ENCODE peak calls at places on chromosomes 5 and 9, in seven cellular contexts. One of them, this sample, is unnamed.

GRCh38 chr5:41527201-41527779 is 16.9 kb upstream of the PLCXD3 start:
- DNase-seq in astrocyte: peak; percentile 100
- DNase-seq in nephron progenitor cell: no peak
- DNase-seq in foreskin fibroblast: peak; percentile 77
- DNase-seq in lower lobe of right lung: no peak
- DNase-seq in lower leg skin: no peak
- DNase-seq in retinal pigment epithelial cell: peak; percentile 92
- DNase-seq in this sample: no peak

GRCh38 chr5:135221187-135221473 is 177.9 kb downstream of the MACROH2A1 start:
- DNase-seq in astrocyte: no peak
- DNase-seq in nephron progenitor cell: no peak
- DNase-seq in foreskin fibroblast: no peak
- DNase-seq in lower lobe of right lung: no peak
- DNase-seq in lower leg skin: peak; percentile 16
- DNase-seq in retinal pigment epithelial cell: no peak
- DNase-seq in this sample: no peak

GRCh38 chr5:1804001-1804690 is 2.9 kb downstream of the NDUFS6 start:
- DNase-seq in astrocyte: no peak
- DNase-seq in nephron progenitor cell: no peak
- DNase-seq in foreskin fibroblast: no peak
- DNase-seq in lower lobe of right lung: no peak
- DNase-seq in lower leg skin: no peak
- DNase-seq in retinal pigment epithelial cell: no peak
- DNase-seq in this sample: no peak

GRCh38 chr9:108049026-108049591 is 559.5 kb upstream of the KLF4 start:
- DNase-seq in astrocyte: peak; percentile 96
- DNase-seq in nephron progenitor cell: no peak
- DNase-seq in foreskin fibroblast: peak; percentile 95
- DNase-seq in lower lobe of right lung: no peak
- DNase-seq in lower leg skin: no peak
- DNase-seq in retinal pigment epithelial cell: peak; percentile 81
- DNase-seq in this sample: no peak

GRCh38 chr9:113322671-113323070 is 17.4 kb downstream of the WDR31 start:
- DNase-seq in astrocyte: no peak
- DNase-seq in nephron progenitor cell: no peak
- DNase-seq in foreskin fibroblast: no peak
- DNase-seq in lower lobe of right lung: no peak
- DNase-seq in lower leg skin: no peak
- DNase-seq in retinal pigment epithelial cell: no peak
- DNase-seq in this sample: no peak

GRCh38 chr9:73093740-73094379 is 57.8 kb upstream of the ANXA1 start:
- DNase-seq in astrocyte: no peak
- DNase-seq in nephron progenitor cell: no peak
- DNase-seq in foreskin fibroblast: peak; percentile 40
- DNase-seq in lower lobe of right lung: no peak
- DNase-seq in lower leg skin: no peak
- DNase-seq in retinal pigment epithelial cell: no peak
- DNase-seq in this sample: no peak

GRCh38 chr5:123527190-123527589 is 15.2 kb downstream of the CSNK1G3 start:
- DNase-seq in astrocyte: no peak
- DNase-seq in nephron progenitor cell: no peak
- DNase-seq in foreskin fibroblast: no peak
- DNase-seq in lower lobe of right lung: no peak
- DNase-seq in lower leg skin: no peak
- DNase-seq in retinal pigment epithelial cell: no peak
- DNase-seq in this sample: no peak

GRCh38 chr5:170534177-170534576 is 30.4 kb downstream of the KCNIP1 start:
- DNase-seq in astrocyte: no peak
- DNase-seq in nephron progenitor cell: no peak
- DNase-seq in foreskin fibroblast: no peak
- DNase-seq in lower lobe of right lung: no peak
- DNase-seq in lower leg skin: no peak
- DNase-seq in retinal pigment epithelial cell: no peak
- DNase-seq in this sample: no peak

GRCh38 chr9:136544549-136545064 is 1.2 kb downstream of the NOTCH1 start:
- DNase-seq in astrocyte: no peak
- DNase-seq in nephron progenitor cell: peak; percentile 56
- DNase-seq in foreskin fibroblast: peak; percentile 59
- DNase-seq in lower lobe of right lung: peak; percentile 84
- DNase-seq in lower leg skin: no peak
- DNase-seq in retinal pigment epithelial cell: no peak
- DNase-seq in this sample: peak; percentile 39

GRCh38 chr5:141359790-141360426 is at the start of gene PCDHGB2:
- DNase-seq in astrocyte: peak; percentile 26
- DNase-seq in nephron progenitor cell: no peak
- DNase-seq in foreskin fibroblast: peak; percentile 71
- DNase-seq in lower lobe of right lung: no peak
- DNase-seq in lower leg skin: no peak
- DNase-seq in retinal pigment epithelial cell: no peak
- DNase-seq in this sample: no peak

GRCh38 chr5:172283862-172284274 is 304 bp upstream of the UBTD2 start:
- DNase-seq in astrocyte: peak; percentile 61
- DNase-seq in nephron progenitor cell: peak; percentile 92
- DNase-seq in foreskin fibroblast: peak; percentile 93
- DNase-seq in lower lobe of right lung: peak; percentile 87
- DNase-seq in lower leg skin: peak; percentile 54
- DNase-seq in retinal pigment epithelial cell: no peak
- DNase-seq in this sample: peak; percentile 85

GRCh38 chr5:11000517-11001353 is 239.7 kb upstream of the DAP start:
- DNase-seq in astrocyte: peak; percentile 18
- DNase-seq in nephron progenitor cell: no peak
- DNase-seq in foreskin fibroblast: no peak
- DNase-seq in lower lobe of right lung: no peak
- DNase-seq in lower leg skin: no peak
- DNase-seq in retinal pigment epithelial cell: no peak
- DNase-seq in this sample: no peak

GRCh38 chr9:109449036-109449798 is 48.9 kb downstream of the PTPN3 start:
- DNase-seq in astrocyte: no peak
- DNase-seq in nephron progenitor cell: no peak
- DNase-seq in foreskin fibroblast: no peak
- DNase-seq in lower lobe of right lung: no peak
- DNase-seq in lower leg skin: peak; percentile 65
- DNase-seq in retinal pigment epithelial cell: no peak
- DNase-seq in this sample: no peak

GRCh38 chr9:13181652-13182051 is 97.8 kb downstream of the MPDZ start:
- DNase-seq in astrocyte: peak; percentile 35
- DNase-seq in nephron progenitor cell: no peak
- DNase-seq in foreskin fibroblast: peak; percentile 10
- DNase-seq in lower lobe of right lung: no peak
- DNase-seq in lower leg skin: no peak
- DNase-seq in retinal pigment epithelial cell: peak; percentile 3
- DNase-seq in this sample: no peak

GRCh38 chr5:2207966-2208544 is 325.3 kb upstream of the IRX4 start:
- DNase-seq in astrocyte: no peak
- DNase-seq in nephron progenitor cell: peak; percentile 73
- DNase-seq in foreskin fibroblast: no peak
- DNase-seq in lower lobe of right lung: no peak
- DNase-seq in lower leg skin: no peak
- DNase-seq in retinal pigment epithelial cell: no peak
- DNase-seq in this sample: peak; percentile 44

GRCh38 chr5:15421798-15422456 is 78.1 kb upstream of the FBXL7 start:
- DNase-seq in astrocyte: peak; percentile 4
- DNase-seq in nephron progenitor cell: no peak
- DNase-seq in foreskin fibroblast: no peak
- DNase-seq in lower lobe of right lung: no peak
- DNase-seq in lower leg skin: no peak
- DNase-seq in retinal pigment epithelial cell: no peak
- DNase-seq in this sample: no peak

GRCh38 chr5:78989080-78989479 is 4.0 kb upstream of the ARSB start:
- DNase-seq in astrocyte: no peak
- DNase-seq in nephron progenitor cell: no peak
- DNase-seq in foreskin fibroblast: no peak
- DNase-seq in lower lobe of right lung: no peak
- DNase-seq in lower leg skin: no peak
- DNase-seq in retinal pigment epithelial cell: no peak
- DNase-seq in this sample: no peak

GRCh38 chr5:78985407-78986223 is 505 bp upstream of the ARSB start:
- DNase-seq in astrocyte: peak; percentile 73
- DNase-seq in nephron progenitor cell: peak; percentile 12
- DNase-seq in foreskin fibroblast: peak; percentile 74
- DNase-seq in lower lobe of right lung: peak; percentile 49
- DNase-seq in lower leg skin: no peak
- DNase-seq in retinal pigment epithelial cell: no peak
- DNase-seq in this sample: no peak

GRCh38 chr5:78984020-78984610 is 995 bp downstream of the ARSB start:
- DNase-seq in astrocyte: peak; percentile 46
- DNase-seq in nephron progenitor cell: no peak
- DNase-seq in foreskin fibroblast: no peak
- DNase-seq in lower lobe of right lung: no peak
- DNase-seq in lower leg skin: no peak
- DNase-seq in retinal pigment epithelial cell: no peak
- DNase-seq in this sample: no peak

GRCh38 chr5:78983601-78984000 is 1.5 kb downstream of the ARSB start:
- DNase-seq in astrocyte: no peak
- DNase-seq in nephron progenitor cell: no peak
- DNase-seq in foreskin fibroblast: no peak
- DNase-seq in lower lobe of right lung: no peak
- DNase-seq in lower leg skin: no peak
- DNase-seq in retinal pigment epithelial cell: no peak
- DNase-seq in this sample: no peak

DNA sequence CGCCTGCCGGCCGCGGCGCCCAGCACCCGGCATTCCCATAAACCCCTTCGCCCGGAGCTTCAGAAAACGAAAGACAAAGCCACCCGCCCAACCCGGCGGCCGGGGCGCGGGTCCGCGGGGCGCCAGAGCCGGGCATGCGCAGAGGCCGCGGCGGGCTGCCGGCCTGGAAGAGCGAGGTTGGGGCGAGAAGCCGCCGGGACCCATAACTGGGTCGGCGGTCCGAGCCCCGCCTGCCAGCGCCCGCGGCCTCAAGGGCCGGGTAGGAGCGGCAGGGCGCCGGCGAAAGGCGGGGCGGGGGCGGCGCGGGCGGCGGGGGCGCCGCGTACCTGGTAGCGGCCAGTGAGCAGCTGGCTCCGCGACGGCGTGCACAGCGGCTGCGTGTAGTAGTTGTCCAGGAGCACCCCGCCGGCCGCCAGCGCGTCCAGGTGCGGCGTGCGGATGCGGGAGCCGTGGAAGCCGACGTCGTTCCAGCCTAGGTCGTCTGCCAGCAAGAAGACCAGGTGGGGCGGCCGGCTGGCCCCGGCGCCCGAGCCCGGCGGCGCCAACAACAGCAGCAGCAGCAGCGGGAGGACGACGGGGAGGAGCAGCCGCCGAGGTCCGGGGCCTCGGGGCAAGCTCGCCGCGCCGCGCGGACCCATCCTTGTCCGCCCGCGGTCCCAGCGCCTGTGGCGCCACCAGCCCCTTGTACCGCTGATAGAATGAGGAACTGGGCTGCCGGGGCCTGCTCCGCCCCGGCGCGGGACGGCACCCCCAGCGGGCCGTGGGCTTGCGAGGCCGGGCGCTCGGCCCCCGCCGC is at the start of gene ARSB:
- DNase-seq in astrocyte: peak; percentile 65
- DNase-seq in nephron progenitor cell: peak; percentile 89
- DNase-seq in foreskin fibroblast: peak; percentile 91
- DNase-seq in lower lobe of right lung: peak; percentile 89
- DNase-seq in lower leg skin: peak; percentile 59
- DNase-seq in retinal pigment epithelial cell: no peak
- DNase-seq in this sample: peak; percentile 83
- TF ChIP-seq CTCF in astrocyte: no peak
- TF ChIP-seq CTCF in nephron progenitor cell: no peak
- TF ChIP-seq CTCF in foreskin fibroblast: peak; percentile 24
- TF ChIP-seq CTCF in lower lobe of right lung: peak; percentile 43
- TF ChIP-seq CTCF in lower leg skin: no peak
- TF ChIP-seq CTCF in retinal pigment epithelial cell: peak; percentile 38
- TF ChIP-seq CTCF in this sample: peak; percentile 43

GRCh38 chr5:66830636-66831035 is 234.4 kb downstream of the MAST4 start:
- DNase-seq in astrocyte: no peak
- DNase-seq in nephron progenitor cell: no peak
- DNase-seq in foreskin fibroblast: no peak
- DNase-seq in lower lobe of right lung: no peak
- DNase-seq in lower leg skin: no peak
- DNase-seq in retinal pigment epithelial cell: no peak
- DNase-seq in this sample: no peak
- TF ChIP-seq CTCF in astrocyte: no peak
- TF ChIP-seq CTCF in nephron progenitor cell: no peak
- TF ChIP-seq CTCF in foreskin fibroblast: no peak
- TF ChIP-seq CTCF in lower lobe of right lung: no peak
- TF ChIP-seq CTCF in lower leg skin: no peak
- TF ChIP-seq CTCF in retinal pigment epithelial cell: peak; percentile 18
- TF ChIP-seq CTCF in this sample: no peak

GRCh38 chr5:62354028-62354874 is 48.2 kb downstream of the KIF2A start:
- DNase-seq in astrocyte: peak; percentile 38
- DNase-seq in nephron progenitor cell: no peak
- DNase-seq in foreskin fibroblast: peak; percentile 58
- DNase-seq in lower lobe of right lung: no peak
- DNase-seq in lower leg skin: no peak
- DNase-seq in retinal pigment epithelial cell: peak; percentile 34
- DNase-seq in this sample: no peak
- TF ChIP-seq CTCF in astrocyte: peak; percentile 56
- TF ChIP-seq CTCF in nephron progenitor cell: peak; percentile 51
- TF ChIP-seq CTCF in foreskin fibroblast: peak; percentile 57
- TF ChIP-seq CTCF in lower lobe of right lung: peak; percentile 58
- TF ChIP-seq CTCF in lower leg skin: no peak
- TF ChIP-seq CTCF in retinal pigment epithelial cell: peak; percentile 53
- TF ChIP-seq CTCF in this sample: peak; percentile 72

GRCh38 chr9:96654450-96655197 is 493 bp downstream of the PRXL2C start:
- DNase-seq in astrocyte: peak; percentile 90
- DNase-seq in nephron progenitor cell: peak; percentile 66
- DNase-seq in foreskin fibroblast: peak; percentile 89
- DNase-seq in lower lobe of right lung: peak; percentile 88
- DNase-seq in lower leg skin: peak; percentile 65
- DNase-seq in retinal pigment epithelial cell: peak; percentile 82
- DNase-seq in this sample: peak; percentile 56
- TF ChIP-seq CTCF in astrocyte: no peak
- TF ChIP-seq CTCF in nephron progenitor cell: no peak
- TF ChIP-seq CTCF in foreskin fibroblast: no peak
- TF ChIP-seq CTCF in lower lobe of right lung: no peak
- TF ChIP-seq CTCF in lower leg skin: no peak
- TF ChIP-seq CTCF in retinal pigment epithelial cell: no peak
- TF ChIP-seq CTCF in this sample: peak; percentile 24

GRCh38 chr9:98120476-98120875 is 1.5 kb upstream of the TRIM14 start:
- DNase-seq in astrocyte: no peak
- DNase-seq in nephron progenitor cell: no peak
- DNase-seq in foreskin fibroblast: no peak
- DNase-seq in lower lobe of right lung: no peak
- DNase-seq in lower leg skin: no peak
- DNase-seq in retinal pigment epithelial cell: no peak
- DNase-seq in this sample: no peak

GRCh38 chr9:98121096-98121495 is 2.1 kb upstream of the TRIM14 start:
- DNase-seq in astrocyte: no peak
- DNase-seq in nephron progenitor cell: no peak
- DNase-seq in foreskin fibroblast: no peak
- DNase-seq in lower lobe of right lung: no peak
- DNase-seq in lower leg skin: no peak
- DNase-seq in retinal pigment epithelial cell: no peak
- DNase-seq in this sample: no peak

GRCh38 chr9:98124637-98125426 is 5.8 kb upstream of the TRIM14 start:
- DNase-seq in astrocyte: no peak
- DNase-seq in nephron progenitor cell: no peak
- DNase-seq in foreskin fibroblast: no peak
- DNase-seq in lower lobe of right lung: no peak
- DNase-seq in lower leg skin: no peak
- DNase-seq in retinal pigment epithelial cell: no peak
- DNase-seq in this sample: no peak

GRCh38 chr9:98117984-98118639 is 910 bp downstream of the TRIM14 start:
- DNase-seq in astrocyte: no peak
- DNase-seq in nephron progenitor cell: no peak
- DNase-seq in foreskin fibroblast: peak; percentile 49
- DNase-seq in lower lobe of right lung: no peak
- DNase-seq in lower leg skin: no peak
- DNase-seq in retinal pigment epithelial cell: no peak
- DNase-seq in this sample: no peak

GRCh38 chr9:98118640-98119601 is at the start of gene TRIM14:
- DNase-seq in astrocyte: peak; percentile 54
- DNase-seq in nephron progenitor cell: peak; percentile 81
- DNase-seq in foreskin fibroblast: peak; percentile 83
- DNase-seq in lower lobe of right lung: peak; percentile 91
- DNase-seq in lower leg skin: no peak
- DNase-seq in retinal pigment epithelial cell: no peak
- DNase-seq in this sample: peak; percentile 39
- TF ChIP-seq CTCF in astrocyte: no peak
- TF ChIP-seq CTCF in nephron progenitor cell: no peak
- TF ChIP-seq CTCF in foreskin fibroblast: peak; percentile 8
- TF ChIP-seq CTCF in lower lobe of right lung: peak; percentile 23
- TF ChIP-seq CTCF in lower leg skin: no peak
- TF ChIP-seq CTCF in retinal pigment epithelial cell: no peak
- TF ChIP-seq CTCF in this sample: no peak

This sample was measured in progenitor cell of endocrine pancreas.